ENCODE peak calls at places on chromosomes 2 and 18, in four cellular contexts. M is NCI-H1436, D is H1, J is endothelial cell. A is an unnamed sample.

GRCh38 chr2:105454801-105455485 is 56.1 kb upstream of the FHL2 start:
- DNase-seq in J (no peak), M (no peak), D (no peak), A (peak; percentile 16)

GRCh38 chr2:223243233-223243632 is 191.2 kb downstream of the KCNE4 start:
- DNase-seq in J (no peak), M (no peak), D (no peak), A (no peak)

GRCh38 chr2:46202453-46202852 is 94.8 kb upstream of the EPAS1 start:
- DNase-seq in J (no peak), D (no peak), M (no peak), A (no peak)

GRCh38 chr2:205814039-205814364 is 131.7 kb downstream of the NRP2 start:
- DNase-seq in J (no peak), M (no peak), D (no peak), A (no peak)

GRCh38 chr2:171712051-171712450 is 24.8 kb downstream of the DYNC1I2 start:
- DNase-seq in J (no peak), D (no peak), M (no peak), A (no peak)

GRCh38 chr2:186308347-186308746 is 177.7 kb upstream of the ZC3H15 start:
- DNase-seq in D (no peak), M (no peak), J (no peak), A (no peak)

GRCh38 chr2:202171246-202171833 is 67.1 kb downstream of the SUMO1 start:
- DNase-seq in D (no peak), J (peak; percentile 38), M (no peak), A (no peak)

GRCh38 chr2:191333911-191334357 is 88.7 kb downstream of the MYO1B start:
- DNase-seq in J (no peak), D (no peak), M (no peak), A (no peak)

GRCh38 chr18:75475228-75475627 is 47.7 kb upstream of the SMIM21 start:
- DNase-seq in J (no peak), M (no peak), D (no peak), A (no peak)

GRCh38 chr2:168311265-168311925 is 64.0 kb upstream of the STK39 start:
- DNase-seq in J (no peak), D (no peak), M (peak; percentile 5), A (no peak)

GRCh38 chr2:208363485-208363884 is 43.1 kb upstream of the PTH2R start:
- DNase-seq in J (no peak), D (no peak), M (no peak), A (no peak)

GRCh38 chr2:61789807-61790602 is 63.9 kb downstream of the FAM161A start:
- DNase-seq in D (no peak), M (peak; percentile 2), J (no peak), A (no peak)

GRCh38 chr2:207337234-207338219 is 171.8 kb upstream of the KLF7 start:
- DNase-seq in J (no peak), M (no peak), D (no peak), A (no peak)

GRCh38 chr2:96625571-96626552 is 12.2 kb downstream of the KANSL3 start:
- DNase-seq in J (no peak), D (no peak), M (no peak), A (no peak)

GRCh38 chr2:196315388-196316049 is 144.1 kb upstream of the STK17B start:
- DNase-seq in M (no peak), D (no peak), J (no peak), A (no peak)

GRCh38 chr2:67616749-67617148 is 219.6 kb downstream of the ETAA1 start:
- DNase-seq in M (no peak), D (no peak), J (no peak), A (no peak)

GRCh38 chr2:237649541-237650454 is 22.4 kb downstream of the LRRFIP1 start:
- DNase-seq in J (no peak), D (no peak), M (no peak), A (no peak)

GRCh38 chr2:165952600-165953210 is 871 bp downstream of the TTC21B start:
- DNase-seq in M (no peak), D (no peak), J (no peak), A (no peak)

GRCh38 chr2:144014108-144014507 is 505.8 kb downstream of the ZEB2 start:
- DNase-seq in D (no peak), M (no peak), J (no peak), A (no peak)

GRCh38 chr2:235447210-235447609 is 46.6 kb upstream of the AGAP1 start:
- DNase-seq in M (no peak), J (no peak), D (no peak), A (no peak)

GRCh38 chr18:49988101-49988500 is 174.8 kb upstream of the ACAA2 start:
- DNase-seq in D (no peak), M (no peak), J (no peak), A (no peak)

GRCh38 chr2:230557056-230557455 is 141.1 kb downstream of the SP100 start:
- DNase-seq in J (no peak), D (no peak), M (no peak), A (no peak)

GRCh38 chr2:36461039-36461681 is 105.6 kb downstream of the CRIM1 start:
- DNase-seq in J (no peak), M (no peak), D (no peak), A (peak; percentile 47)

GRCh38 chr2:120815292-120815691 is 79.6 kb downstream of the GLI2 start:
- DNase-seq in J (no peak), D (no peak), M (no peak), A (no peak)

GRCh38 chr2:77397763-77398162 is 124.4 kb downstream of the LRRTM4 start:
- DNase-seq in J (no peak), D (no peak), M (no peak), A (no peak)

GRCh38 chr2:138209009-138209408 is 244.7 kb downstream of the HNMT start:
- DNase-seq in M (no peak), J (no peak), D (no peak), A (no peak)

GRCh38 chr2:96649342-96649741 is 6.8 kb downstream of the FER1L5 start:
- DNase-seq in D (no peak), J (no peak), M (no peak), A (no peak)

GRCh38 chr2:234495801-234496441 is 960 bp downstream of the ARL4C start:
- DNase-seq in D (no peak), M (no peak), J (peak; percentile 31), A (no peak)

GRCh38 chr2:2974982-2975381 is 402.6 kb downstream of the EIPR1 start:
- DNase-seq in M (peak; percentile 44), J (no peak), D (no peak), A (no peak)

GRCh38 chr2:113219889-113220641 is 46.3 kb downstream of the PSD4 start:
- DNase-seq in D (no peak), M (no peak), J (no peak), A (no peak)

GRCh38 chr2:134657650-134658250 is 61.0 kb downstream of the TMEM163 start:
- DNase-seq in M (no peak), D (no peak), J (peak; percentile 28), A (peak; percentile 16)

GRCh38 chr18:54119524-54120019 is 104.9 kb downstream of the MBD2 start:
- DNase-seq in M (peak; percentile 45), J (peak; percentile 19), D (no peak), A (peak; percentile 39)